ENCODE peak calls at places on chromosomes 1 and 21, in five cellular contexts. S is testis, O is ovary, J is A549, D is lower leg skin. K is an unnamed sample.
A peak's percentile ranks its signal among the peaks of the same experiment; 100 is the strongest.

GRCh38 chr1:39926343-39926769 is 24.6 kb upstream of the MYCL start:
- DNase-seq in S (no peak), O (no peak), J (no peak), D (no peak), K (peak; percentile 31)

GRCh38 chr1:63958556-63958955 is 184.7 kb downstream of the ROR1 start:
- DNase-seq in S (no peak), O (no peak), J (no peak), D (no peak), K (no peak)

GRCh38 chr1:212433577-212434462 is 1.1 kb downstream of the NENF start:
- DNase-seq in S (no peak), O (no peak), J (no peak), D (peak; percentile 53), K (no peak)

GRCh38 chr1:67629370-67630075 is 55.5 kb upstream of the GADD45A start:
- DNase-seq in S (peak; percentile 26), O (no peak), J (no peak), D (no peak), K (no peak)

GRCh38 chr1:1360511-1361169 is 2.3 kb upstream of the MXRA8 start:
- DNase-seq in S (no peak), O (peak; percentile 46), J (peak; percentile 41), D (peak; percentile 95), K (peak; percentile 80)

GRCh38 chr1:20233394-20233793 is 47.1 kb upstream of the PLA2G2C start:
- DNase-seq in S (no peak), O (no peak), J (peak; percentile 31), D (no peak), K (no peak)

GRCh38 chr1:109620396-109620817 is 770 bp downstream of the AMPD2 start:
- DNase-seq in S (no peak), O (peak; percentile 65), J (peak; percentile 37), D (peak; percentile 90), K (peak; percentile 66)

GRCh38 chr21:14533555-14534400 is 12.3 kb downstream of the SAMSN1 start:
- DNase-seq in S (no peak), O (no peak), J (peak; percentile 26), D (no peak), K (no peak)

GRCh38 chr1:222777463-222777862 is 37.4 kb upstream of the DISP1 start:
- DNase-seq in S (no peak), O (no peak), J (peak; percentile 44), D (no peak), K (no peak)

GRCh38 chr1:182181167-182181572 is 119.7 kb upstream of the ZNF648 start:
- DNase-seq in S (no peak), O (no peak), J (no peak), D (no peak), K (no peak)

GRCh38 chr21:37458669-37459276 is 92.2 kb downstream of the DYRK1A start:
- DNase-seq in S (no peak), O (no peak), J (no peak), D (no peak), K (no peak)

GRCh38 chr1:109243221-109243620 is 6.1 kb upstream of the CELSR2 start:
- DNase-seq in S (no peak), O (no peak), J (no peak), D (peak; percentile 52), K (no peak)

GRCh38 chr1:37673920-37674319 is 18.4 kb upstream of the CDCA8 start:
- DNase-seq in S (no peak), O (no peak), J (no peak), D (peak; percentile 86), K (no peak)

GRCh38 chr21:41680444-41681335 is 86.2 kb downstream of the RIPK4 start:
- DNase-seq in S (no peak), O (no peak), J (peak; percentile 48), D (peak; percentile 83), K (no peak)

GRCh38 chr1:42658880-42659337 is 686 bp downstream of the PPIH start:
- DNase-seq in S (no peak), O (no peak), J (no peak), D (no peak), K (no peak)

GRCh38 chr1:158180741-158181576 is at the start of gene CD1D:
- DNase-seq in S (peak; percentile 45), O (no peak), J (no peak), D (no peak), K (peak; percentile 45)

GRCh38 chr1:67211589-67212563 is 45.6 kb downstream of the IL23R start:
- DNase-seq in S (peak; percentile 59), O (no peak), J (peak; percentile 20), D (no peak), K (no peak)

GRCh38 chr1:183568176-183569041 is 21.9 kb downstream of the NCF2 start:
- DNase-seq in S (peak; percentile 25), O (no peak), J (no peak), D (no peak), K (peak; percentile 32)

GRCh38 chr21:25171438-25171837 is 435.8 kb downstream of the MRPL39 start:
- DNase-seq in S (no peak), O (no peak), J (no peak), D (no peak), K (no peak)

GRCh38 chr1:36585760-36586072 is 103.0 kb upstream of the CSF3R start:
- DNase-seq in S (no peak), O (no peak), J (no peak), D (no peak), K (no peak)

GRCh38 chr1:77406661-77407060 is 124.8 kb downstream of the AK5 start:
- DNase-seq in S (no peak), O (no peak), J (peak; percentile 11), D (no peak), K (no peak)

GRCh38 chr1:172344444-172344843 is 76.0 kb upstream of the C1orf105 start:
- DNase-seq in S (no peak), O (no peak), J (no peak), D (no peak), K (no peak)

GRCh38 chr1:172341697-172342096 is 78.8 kb upstream of the C1orf105 start:
- DNase-seq in S (no peak), O (no peak), J (no peak), D (no peak), K (no peak)

GRCh38 chr1:172342584-172343245 is 77.8 kb upstream of the C1orf105 start:
- DNase-seq in S (no peak), O (no peak), J (no peak), D (no peak), K (no peak)

GRCh38 chr1:172345077-172345476 is 75.4 kb upstream of the C1orf105 start:
- DNase-seq in S (no peak), O (no peak), J (no peak), D (no peak), K (no peak)

GRCh38 chr1:172343246-172344099 is 77.0 kb upstream of the C1orf105 start:
- DNase-seq in S (no peak), O (no peak), J (no peak), D (no peak), K (no peak)
- H3K4me3 ChIP-seq in S (no peak overlapping the region), O (no peak overlapping the region), J (no peak overlapping the region), D (no peak overlapping the region), K (no peak overlapping the region)

GRCh38 chr1:73639494-73639893 is 558.5 kb downstream of the LRRIQ3 start:
- DNase-seq in S (no peak), O (no peak), J (no peak), D (no peak), K (no peak)

GRCh38 chr1:73637275-73637674 is 560.7 kb downstream of the LRRIQ3 start:
- DNase-seq in S (no peak), O (no peak), J (no peak), D (no peak), K (no peak)

DNA sequence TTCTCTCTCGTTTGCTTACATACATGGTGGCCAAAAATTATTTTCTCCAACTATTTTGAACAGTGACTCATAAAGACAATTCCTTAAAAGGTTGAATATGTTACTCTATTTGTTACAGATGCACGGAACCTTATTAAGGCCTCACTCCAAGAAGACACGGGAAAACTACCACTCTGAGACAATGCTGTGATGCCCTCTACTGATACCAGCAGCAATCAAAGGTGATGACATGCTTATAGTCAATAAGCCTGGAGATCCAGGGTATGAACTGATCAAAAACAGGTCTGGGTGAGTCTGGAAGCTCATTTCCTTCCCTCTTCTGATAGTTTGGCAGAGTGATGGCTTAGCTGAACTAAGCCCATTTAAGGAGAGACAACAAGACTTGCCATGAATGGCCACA is 563.0 kb downstream of the LRRIQ3 start:
- DNase-seq in S (no peak), O (no peak), J (peak; percentile 1), D (no peak), K (no peak)
- TF ChIP-seq CTCF in S (no peak), O (no peak), J (no peak), D (no peak), K (no peak)

GRCh38 chr1:171740356-171740863 is 1.5 kb downstream of the VAMP4 start:
- DNase-seq in S (no peak), O (no peak), J (no peak), D (no peak), K (no peak)

GRCh38 chr1:171740987-171741871 is 636 bp downstream of the VAMP4 start:
- DNase-seq in S (peak; percentile 74), O (peak; percentile 47), J (peak; percentile 24), D (peak; percentile 88), K (peak; percentile 39)

GRCh38 chr1:171741872-171742576 is at the start of gene VAMP4:
- DNase-seq in S (peak; percentile 94), O (peak; percentile 92), J (peak; percentile 83), D (peak; percentile 98), K (peak; percentile 89)

GRCh38 chr1:171742577-171742922 is 685 bp upstream of the VAMP4 start:
- DNase-seq in S (peak; percentile 78), O (peak; percentile 42), J (no peak), D (no peak), K (peak; percentile 45)

GRCh38 chr1:171743014-171743870 is 1.4 kb upstream of the VAMP4 start:
- DNase-seq in S (peak; percentile 29), O (peak; percentile 31), J (no peak), D (no peak), K (no peak)
- TF ChIP-seq POLR2A in S (no peak), O (peak; percentile 37), J (no peak), D (no peak), K (no peak)

DNA sequence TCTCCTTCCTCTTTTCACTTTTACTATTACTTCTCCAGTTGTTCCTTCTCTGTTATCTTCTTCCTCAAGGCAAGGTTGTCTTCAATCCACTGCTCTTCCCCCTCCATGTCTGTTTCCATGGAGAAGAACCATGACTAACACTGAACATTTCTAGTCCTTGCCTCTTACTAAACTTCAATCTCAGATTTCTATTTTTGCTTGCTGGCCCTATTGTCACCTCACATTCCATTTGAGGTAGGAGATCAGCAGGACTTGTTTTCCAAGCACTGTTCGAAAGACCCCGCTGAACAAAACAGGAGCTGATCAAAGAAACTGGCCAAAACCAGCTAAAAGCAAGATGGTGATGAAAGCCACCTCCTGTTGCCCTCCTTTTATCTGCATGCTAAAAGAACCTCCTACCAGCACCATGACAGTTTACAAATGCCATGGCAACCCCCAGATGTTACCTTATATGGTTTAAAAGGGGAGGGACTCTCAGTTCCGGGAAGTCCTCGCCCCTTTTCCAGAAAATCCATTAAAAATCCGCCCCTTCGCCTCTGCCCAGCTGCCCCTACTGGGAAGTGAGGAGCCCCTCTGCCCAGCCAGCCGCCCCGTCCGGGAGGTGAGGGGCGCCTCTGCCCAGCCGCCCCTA is 22.6 kb downstream of the GON4L start:
- DNase-seq in S (no peak), O (no peak), J (peak; percentile 29), D (peak; percentile 31), K (no peak)
- H3K4me3 ChIP-seq in S (no peak overlapping the region), O (no peak overlapping the region), J (no peak overlapping the region), D (no peak overlapping the region), K (no peak overlapping the region)

GRCh38 chr1:119611701-119612113 is 36.4 kb downstream of the ZNF697 start:
- DNase-seq in S (peak; percentile 87), O (peak; percentile 65), J (peak; percentile 42), D (peak; percentile 95), K (peak; percentile 77)
- TF ChIP-seq CTCF in S (peak; percentile 88), O (peak; percentile 58), J (peak; percentile 73), D (no peak), K (peak; percentile 92)

K was measured in heart left ventricle.